ENCODE peak calls at places on chromosomes 4 and X, in five cellular contexts. One of them, this sample, is unnamed.
A peak's percentile ranks its signal among the peaks of the same experiment; 100 is the strongest.

GRCh38 chr4:186881521-186882220 is 158.0 kb upstream of the FAT1 start:
- DNase-seq in IMR-90: peak; percentile 67
- DNase-seq in cardiac fibroblast: no peak
- DNase-seq in adipocyte: peak; percentile 42
- DNase-seq in GM06990: no peak
- DNase-seq in this sample: peak; percentile 23

GRCh38 chr4:108213723-108214122 is 45.0 kb upstream of the LEF1 start:
- DNase-seq in IMR-90: no peak
- DNase-seq in cardiac fibroblast: no peak
- DNase-seq in adipocyte: no peak
- DNase-seq in GM06990: peak; percentile 3
- DNase-seq in this sample: no peak

GRCh38 chr4:1249731-1250526 is 999 bp upstream of the CTBP1 start:
- DNase-seq in IMR-90: no peak
- DNase-seq in cardiac fibroblast: peak; percentile 39
- DNase-seq in adipocyte: no peak
- DNase-seq in GM06990: peak; percentile 73
- DNase-seq in this sample: peak; percentile 7

GRCh38 chr4:2831611-2832308 is 11.9 kb upstream of the ADD1 start:
- DNase-seq in IMR-90: no peak
- DNase-seq in cardiac fibroblast: no peak
- DNase-seq in adipocyte: no peak
- DNase-seq in GM06990: no peak
- DNase-seq in this sample: no peak

GRCh38 chr4:184384056-184384809 is 90.1 kb downstream of the IRF2 start:
- DNase-seq in IMR-90: peak; percentile 96
- DNase-seq in cardiac fibroblast: peak; percentile 97
- DNase-seq in adipocyte: peak; percentile 89
- DNase-seq in GM06990: peak; percentile 79
- DNase-seq in this sample: peak; percentile 43

GRCh38 chrX:105179644-105180043 is 40.9 kb downstream of the TEX13A start:
- DNase-seq in IMR-90: no peak
- DNase-seq in cardiac fibroblast: no peak
- DNase-seq in adipocyte: no peak
- DNase-seq in GM06990: no peak
- DNase-seq in this sample: no peak

GRCh38 chr4:13524504-13525243 is 19.6 kb downstream of the NKX3-2 start:
- DNase-seq in IMR-90: peak; percentile 57
- DNase-seq in cardiac fibroblast: peak; percentile 31
- DNase-seq in adipocyte: no peak
- DNase-seq in GM06990: no peak
- DNase-seq in this sample: no peak

GRCh38 chr4:54719378-54719777 is 61.6 kb downstream of the KIT start:
- DNase-seq in IMR-90: peak; percentile 43
- DNase-seq in cardiac fibroblast: no peak
- DNase-seq in adipocyte: peak; percentile 3
- DNase-seq in GM06990: no peak
- DNase-seq in this sample: no peak

GRCh38 chr4:25117274-25117673 is 43.0 kb downstream of the SEPSECS start:
- DNase-seq in IMR-90: no peak
- DNase-seq in cardiac fibroblast: no peak
- DNase-seq in adipocyte: no peak
- DNase-seq in GM06990: no peak
- DNase-seq in this sample: no peak

GRCh38 chrX:49209434-49210251 is 9.7 kb upstream of the SYP start:
- DNase-seq in IMR-90: no peak
- DNase-seq in cardiac fibroblast: no peak
- DNase-seq in adipocyte: no peak
- DNase-seq in GM06990: no peak
- DNase-seq in this sample: no peak

GRCh38 chr4:83503974-83504373 is 19.1 kb upstream of the ABRAXAS1 start:
- DNase-seq in IMR-90: no peak
- DNase-seq in cardiac fibroblast: no peak
- DNase-seq in adipocyte: no peak
- DNase-seq in GM06990: no peak
- DNase-seq in this sample: no peak

GRCh38 chr4:121674696-121675095 is 22.1 kb downstream of the ANXA5 start:
- DNase-seq in IMR-90: no peak
- DNase-seq in cardiac fibroblast: no peak
- DNase-seq in adipocyte: no peak
- DNase-seq in GM06990: no peak
- DNase-seq in this sample: no peak

GRCh38 chr4:97645437-97645836 is 497.8 kb downstream of the STPG2 start:
- DNase-seq in IMR-90: no peak
- DNase-seq in cardiac fibroblast: no peak
- DNase-seq in adipocyte: no peak
- DNase-seq in GM06990: no peak
- DNase-seq in this sample: no peak

GRCh38 chr4:156335721-156336120 is 382.1 kb upstream of the CTSO start:
- DNase-seq in IMR-90: no peak
- DNase-seq in cardiac fibroblast: no peak
- DNase-seq in adipocyte: peak; percentile 41
- DNase-seq in GM06990: no peak
- DNase-seq in this sample: no peak

GRCh38 chr4:108868606-108869227 is 105.9 kb upstream of the ETNPPL start:
- DNase-seq in IMR-90: no peak
- DNase-seq in cardiac fibroblast: no peak
- DNase-seq in adipocyte: no peak
- DNase-seq in GM06990: no peak
- DNase-seq in this sample: no peak

GRCh38 chr4:153115322-153116100 is 88.7 kb upstream of the TRIM2 start:
- DNase-seq in IMR-90: peak; percentile 77
- DNase-seq in cardiac fibroblast: peak; percentile 54
- DNase-seq in adipocyte: peak; percentile 60
- DNase-seq in GM06990: peak; percentile 40
- DNase-seq in this sample: peak; percentile 91

GRCh38 chr4:160353548-160353947 is 1250.7 kb downstream of the RAPGEF2 start:
- DNase-seq in IMR-90: no peak
- DNase-seq in cardiac fibroblast: no peak
- DNase-seq in adipocyte: no peak
- DNase-seq in GM06990: no peak
- DNase-seq in this sample: no peak

GRCh38 chrX:50770702-50771101 is 43.3 kb downstream of the SHROOM4 start:
- DNase-seq in IMR-90: no peak
- DNase-seq in cardiac fibroblast: peak; percentile 2
- DNase-seq in adipocyte: no peak
- DNase-seq in GM06990: no peak
- DNase-seq in this sample: no peak

GRCh38 chr4:139815646-139816601 is 150.3 kb downstream of the MGST2 start:
- DNase-seq in IMR-90: peak; percentile 90
- DNase-seq in cardiac fibroblast: peak; percentile 83
- DNase-seq in adipocyte: peak; percentile 78
- DNase-seq in GM06990: no peak
- DNase-seq in this sample: peak; percentile 56

GRCh38 chr4:37828843-37829242 is 2.4 kb downstream of the PGM2 start:
- DNase-seq in IMR-90: no peak
- DNase-seq in cardiac fibroblast: no peak
- DNase-seq in adipocyte: no peak
- DNase-seq in GM06990: no peak
- DNase-seq in this sample: no peak

GRCh38 chr4:184591070-184591677 is 58.1 kb downstream of the CASP3 start:
- DNase-seq in IMR-90: no peak
- DNase-seq in cardiac fibroblast: no peak
- DNase-seq in adipocyte: no peak
- DNase-seq in GM06990: no peak
- DNase-seq in this sample: no peak

GRCh38 chr4:80173387-80173786 is 23.9 kb upstream of the PRDM8 start:
- DNase-seq in IMR-90: peak; percentile 88
- DNase-seq in cardiac fibroblast: peak; percentile 69
- DNase-seq in adipocyte: peak; percentile 38
- DNase-seq in GM06990: no peak
- DNase-seq in this sample: peak; percentile 74

GRCh38 chr4:54818481-54818880 is 160.7 kb downstream of the KIT start:
- DNase-seq in IMR-90: no peak
- DNase-seq in cardiac fibroblast: no peak
- DNase-seq in adipocyte: no peak
- DNase-seq in GM06990: no peak
- DNase-seq in this sample: no peak

GRCh38 chrX:7202206-7202605 is 54.3 kb upstream of the PUDP start:
- DNase-seq in IMR-90: no peak
- DNase-seq in cardiac fibroblast: no peak
- DNase-seq in adipocyte: peak; percentile 4
- DNase-seq in GM06990: no peak
- DNase-seq in this sample: peak; percentile 65

GRCh38 chr4:103887191-103887590 is 167.4 kb upstream of the TACR3 start:
- DNase-seq in IMR-90: no peak
- DNase-seq in cardiac fibroblast: no peak
- DNase-seq in adipocyte: no peak
- DNase-seq in GM06990: no peak
- DNase-seq in this sample: no peak

GRCh38 chrX:7062276-7062675 is 85.2 kb upstream of the STS start:
- DNase-seq in IMR-90: peak; percentile 66
- DNase-seq in cardiac fibroblast: peak; percentile 1
- DNase-seq in adipocyte: no peak
- DNase-seq in GM06990: no peak
- DNase-seq in this sample: no peak

GRCh38 chr4:104719539-104720230 is 225.0 kb upstream of the CXXC4 start:
- DNase-seq in IMR-90: no peak
- DNase-seq in cardiac fibroblast: no peak
- DNase-seq in adipocyte: no peak
- DNase-seq in GM06990: peak; percentile 73
- DNase-seq in this sample: no peak

GRCh38 chrX:72045141-72045540 is 86.6 kb downstream of the RTL5 start:
- DNase-seq in IMR-90: no peak
- DNase-seq in cardiac fibroblast: no peak
- DNase-seq in adipocyte: no peak
- DNase-seq in GM06990: no peak
- DNase-seq in this sample: no peak

GRCh38 chrX:72048515-72049455 is 82.9 kb downstream of the RTL5 start:
- DNase-seq in IMR-90: no peak
- DNase-seq in cardiac fibroblast: no peak
- DNase-seq in adipocyte: no peak
- DNase-seq in GM06990: no peak
- DNase-seq in this sample: peak; percentile 10

GRCh38 chrX:72045552-72046277 is 86.0 kb downstream of the RTL5 start:
- DNase-seq in IMR-90: no peak
- DNase-seq in cardiac fibroblast: no peak
- DNase-seq in adipocyte: no peak
- DNase-seq in GM06990: no peak
- DNase-seq in this sample: peak; percentile 8

GRCh38 chrX:72050011-72050410 is 81.7 kb downstream of the RTL5 start:
- DNase-seq in IMR-90: no peak
- DNase-seq in cardiac fibroblast: no peak
- DNase-seq in adipocyte: no peak
- DNase-seq in GM06990: no peak
- DNase-seq in this sample: no peak

GRCh38 chrX:72046447-72046846 is 85.3 kb downstream of the RTL5 start:
- DNase-seq in IMR-90: no peak
- DNase-seq in cardiac fibroblast: no peak
- DNase-seq in adipocyte: no peak
- DNase-seq in GM06990: no peak
- DNase-seq in this sample: peak; percentile 10
- H3K4me3 ChIP-seq in IMR-90: no peak overlapping the region
- H3K4me3 ChIP-seq in cardiac fibroblast: no peak overlapping the region
- H3K4me3 ChIP-seq in adipocyte: no peak overlapping the region
- H3K4me3 ChIP-seq in GM06990: no peak overlapping the region
- H3K4me3 ChIP-seq in this sample: no peak overlapping the region

DNA sequence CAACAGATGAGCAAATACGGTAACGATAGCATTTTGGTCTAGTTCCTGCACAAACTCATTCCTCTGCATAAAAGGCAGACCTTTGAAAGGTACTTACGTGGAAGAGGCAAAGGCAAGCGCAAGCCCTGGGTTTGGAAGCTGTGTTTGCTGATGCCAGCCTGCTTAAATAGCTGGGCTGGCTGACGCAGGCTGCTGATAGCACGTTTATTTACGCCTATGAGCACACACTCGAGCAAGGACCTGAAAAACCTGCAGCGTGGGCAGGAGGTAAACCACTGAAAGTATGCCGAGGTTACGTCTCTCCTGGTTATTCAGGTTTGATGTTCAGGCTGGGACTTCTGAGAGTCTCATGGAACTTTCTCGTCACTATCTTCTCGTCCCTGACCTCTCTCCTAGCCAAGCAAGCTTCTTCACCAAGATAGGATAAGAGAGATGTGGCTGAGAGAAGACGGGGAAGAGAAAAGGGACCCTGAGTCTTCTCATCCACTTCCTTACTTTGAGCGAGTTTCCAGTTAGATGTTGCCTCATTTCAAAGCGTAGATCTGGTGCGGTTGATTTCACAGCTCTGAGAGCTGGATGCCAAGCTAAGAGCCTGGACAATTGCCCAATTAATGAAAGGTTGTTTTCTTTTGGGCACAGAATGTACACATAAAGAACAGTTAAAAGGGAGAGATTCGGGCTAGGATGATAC is at the start of gene HOPX:
- DNase-seq in IMR-90: no peak
- DNase-seq in cardiac fibroblast: peak; percentile 52
- DNase-seq in adipocyte: no peak
- DNase-seq in GM06990: peak; percentile 25
- DNase-seq in this sample: peak; percentile 86
- H3K4me3 ChIP-seq in IMR-90: no peak within 1 kb of the TSS
- H3K4me3 ChIP-seq in cardiac fibroblast: no peak within 1 kb of the TSS
- H3K4me3 ChIP-seq in adipocyte: peak within 1 kb of the TSS; percentile 51
- H3K4me3 ChIP-seq in GM06990: no peak within 1 kb of the TSS
- H3K4me3 ChIP-seq in this sample: peak within 1 kb of the TSS; percentile 50

DNA sequence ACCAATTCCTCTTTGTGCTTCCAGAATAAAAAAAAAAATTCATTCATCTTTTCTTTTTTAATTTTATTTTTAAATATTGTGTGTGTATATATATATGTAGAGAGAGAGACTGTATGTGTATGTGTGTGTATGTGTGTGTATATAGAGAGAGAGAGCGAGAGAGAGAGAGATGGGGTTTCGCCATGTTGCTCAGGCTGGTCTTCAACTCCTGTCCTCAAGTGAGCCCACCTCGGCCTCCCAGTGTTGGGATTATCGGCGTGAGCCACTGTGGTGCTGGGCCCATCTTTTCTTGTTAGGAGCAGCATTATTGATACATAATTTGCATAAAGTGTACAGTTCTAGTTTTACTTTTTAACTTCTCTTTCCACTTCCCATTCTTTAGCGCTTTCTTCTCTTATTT is 33.6 kb downstream of the KDM6A start:
- DNase-seq in IMR-90: no peak
- DNase-seq in cardiac fibroblast: no peak
- DNase-seq in adipocyte: no peak
- DNase-seq in GM06990: peak; percentile 37
- DNase-seq in this sample: no peak
- H3K4me3 ChIP-seq in IMR-90: no peak overlapping the region
- H3K4me3 ChIP-seq in cardiac fibroblast: no peak overlapping the region
- H3K4me3 ChIP-seq in adipocyte: no peak overlapping the region
- H3K4me3 ChIP-seq in GM06990: peak overlapping the region; percentile 58
- H3K4me3 ChIP-seq in this sample: no peak overlapping the region

GRCh38 chr4:6694177-6694901 is 661 bp downstream of the S100P start:
- DNase-seq in IMR-90: no peak
- DNase-seq in cardiac fibroblast: no peak
- DNase-seq in adipocyte: no peak
- DNase-seq in GM06990: no peak
- DNase-seq in this sample: no peak

GRCh38 chr4:6693274-6694176 is at the start of gene S100P:
- DNase-seq in IMR-90: no peak
- DNase-seq in cardiac fibroblast: peak; percentile 21
- DNase-seq in adipocyte: no peak
- DNase-seq in GM06990: no peak
- DNase-seq in this sample: peak; percentile 57

GRCh38 chr4:6696611-6697010 is 2.9 kb downstream of the S100P start:
- DNase-seq in IMR-90: no peak
- DNase-seq in cardiac fibroblast: no peak
- DNase-seq in adipocyte: no peak
- DNase-seq in GM06990: no peak
- DNase-seq in this sample: no peak

GRCh38 chr4:6697096-6697495 is 3.4 kb downstream of the S100P start:
- DNase-seq in IMR-90: no peak
- DNase-seq in cardiac fibroblast: no peak
- DNase-seq in adipocyte: no peak
- DNase-seq in GM06990: no peak
- DNase-seq in this sample: no peak

GRCh38 chr4:6695660-6696581 is 2.2 kb downstream of the S100P start:
- DNase-seq in IMR-90: peak; percentile 16
- DNase-seq in cardiac fibroblast: no peak
- DNase-seq in adipocyte: no peak
- DNase-seq in GM06990: no peak
- DNase-seq in this sample: peak; percentile 92
- H3K4me3 ChIP-seq in IMR-90: no peak overlapping the region
- H3K4me3 ChIP-seq in cardiac fibroblast: no peak overlapping the region
- H3K4me3 ChIP-seq in adipocyte: no peak overlapping the region
- H3K4me3 ChIP-seq in GM06990: no peak overlapping the region
- H3K4me3 ChIP-seq in this sample: peak overlapping the region; percentile 62